ENCODE peak calls at places on chromosomes 5 and 9, in four cellular contexts. E is H1, D is HepG2, O is GM12878. R is an unnamed sample.

GRCh38 chr9:109861499-109861898 is 81.5 kb downstream of the PALM2AKAP2 start:
- DNase-seq in E (no peak), D (no peak), O (no peak), R (no peak)

GRCh38 chr5:103523319-103523718 is 39.3 kb downstream of the NUDT12 start:
- DNase-seq in E (no peak), D (peak; percentile 61), O (no peak), R (no peak)

GRCh38 chr5:144484124-144484897 is 313.6 kb downstream of the KCTD16 start:
- DNase-seq in E (no peak), D (no peak), O (no peak), R (no peak)

GRCh38 chr5:158236511-158237335 is 377.8 kb upstream of the CLINT1 start:
- DNase-seq in E (no peak), D (no peak), O (no peak), R (no peak)

GRCh38 chr5:65133473-65134110 is 348.1 kb downstream of the ADAMTS6 start:
- DNase-seq in E (no peak), D (no peak), O (no peak), R (no peak)

GRCh38 chr5:36692791-36693763 is 86.7 kb downstream of the SLC1A3 start:
- DNase-seq in E (peak; percentile 58), D (peak; percentile 36), O (no peak), R (peak; percentile 77)

GRCh38 chr5:71697967-71698366 is 21.1 kb upstream of the CARTPT start:
- DNase-seq in E (peak; percentile 71), D (peak; percentile 7), O (no peak), R (peak; percentile 68)

GRCh38 chr5:170338933-170339779 is 41.6 kb upstream of the LCP2 start:
- DNase-seq in E (no peak), D (no peak), O (no peak), R (peak; percentile 46)

GRCh38 chr9:14992516-14992915 is 82.3 kb upstream of the FREM1 start:
- DNase-seq in E (no peak), D (no peak), O (no peak), R (peak; percentile 20)

GRCh38 chr5:76482961-76483360 is 79.9 kb downstream of the IQGAP2 start:
- DNase-seq in E (no peak), D (no peak), O (no peak), R (no peak)

GRCh38 chr5:57069115-57069835 is 104.6 kb upstream of the GPBP1 start:
- DNase-seq in E (no peak), D (no peak), O (no peak), R (no peak)

GRCh38 chr5:27315541-27316282 is 277.3 kb upstream of the CDH9 start:
- DNase-seq in E (peak; percentile 10), D (no peak), O (no peak), R (no peak)

GRCh38 chr5:168843998-168844374 is 264.8 kb upstream of the PANK3 start:
- DNase-seq in E (no peak), D (no peak), O (no peak), R (no peak)

GRCh38 chr5:159290741-159291140 is 27.7 kb downstream of the UBLCP1 start:
- DNase-seq in E (no peak), D (no peak), O (no peak), R (no peak)

GRCh38 chr9:115262477-115262876 is 144.5 kb upstream of the TNC start:
- DNase-seq in E (no peak), D (peak; percentile 3), O (no peak), R (no peak)

GRCh38 chr9:115262952-115263351 is 145.0 kb upstream of the TNC start:
- DNase-seq in E (no peak), D (no peak), O (no peak), R (no peak)

GRCh38 chr9:115263731-115264130 is 145.8 kb upstream of the TNC start:
- DNase-seq in E (no peak), D (no peak), O (no peak), R (no peak)

GRCh38 chr9:115264333-115264732 is 146.4 kb upstream of the TNC start:
- DNase-seq in E (no peak), D (no peak), O (no peak), R (no peak)

GRCh38 chr9:115267788-115268187 is 149.8 kb upstream of the TNC start:
- DNase-seq in E (no peak), D (no peak), O (no peak), R (no peak)
- TF ChIP-seq CEBPB in E (no peak), D (no peak), O (no peak), R (no peak)

GRCh38 chr9:81112638-81113037 is 576.7 kb downstream of the TLE1 start:
- DNase-seq in E (no peak), D (no peak), O (no peak), R (no peak)

GRCh38 chr9:81116340-81117207 is 572.8 kb downstream of the TLE1 start:
- DNase-seq in E (no peak), D (no peak), O (no peak), R (no peak)

GRCh38 chr9:81113408-81114124 is 575.8 kb downstream of the TLE1 start:
- DNase-seq in E (no peak), D (no peak), O (no peak), R (no peak)

GRCh38 chr9:81122749-81123148 is 566.6 kb downstream of the TLE1 start:
- DNase-seq in E (no peak), D (no peak), O (no peak), R (no peak)

DNA sequence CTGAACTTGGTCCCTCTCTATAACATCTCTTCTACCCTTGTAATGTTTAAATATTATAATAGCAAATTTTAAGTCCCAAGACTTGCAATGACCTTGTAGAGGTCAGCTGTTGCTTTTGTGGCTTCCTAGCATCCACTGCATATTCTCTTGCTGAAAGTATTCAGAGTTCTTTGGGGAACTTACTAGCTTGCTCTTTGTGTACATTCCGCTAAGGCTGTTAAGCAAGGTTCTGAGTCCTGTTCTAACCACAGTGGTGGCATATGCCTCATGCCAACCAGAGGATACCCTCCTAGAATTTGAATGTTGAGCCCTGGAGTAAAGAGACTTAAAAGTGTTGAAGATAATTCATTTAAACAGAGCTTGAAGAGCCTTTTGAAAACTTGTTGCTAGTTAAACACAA is 570.9 kb downstream of the TLE1 start:
- DNase-seq in E (no peak), D (no peak), O (no peak), R (no peak)
- TF ChIP-seq USF2 in E (no peak), D (no peak), O (no peak), R (no peak)

GRCh38 chr9:93475108-93475507 is 21.7 kb upstream of the FAM120AOS start:
- DNase-seq in E (no peak), D (no peak), O (no peak), R (no peak)
- H3K79me2 ChIP-seq in E (peaks cover 47% of the 10 kb centered on the region), D (peaks cover 46% of the 10 kb centered on the region), O (peaks cover 27% of the 10 kb centered on the region), R (peaks cover 80% of the 10 kb centered on the region)

GRCh38 chr9:132878695-132879064 is at the start of gene SPACA9:
- DNase-seq in E (no peak), D (no peak), O (no peak), R (peak; percentile 55)

GRCh38 chr9:132875159-132875558 is 2.9 kb downstream of the AK8 start:
- DNase-seq in E (no peak), D (no peak), O (no peak), R (no peak)

GRCh38 chr9:132877447-132877817 is 652 bp downstream of the AK8 start:
- DNase-seq in E (no peak), D (no peak), O (no peak), R (no peak)

GRCh38 chr9:132877818-132878694 is at the start of gene AK8:
- DNase-seq in E (no peak), D (peak; percentile 23), O (no peak), R (peak; percentile 94)

DNA sequence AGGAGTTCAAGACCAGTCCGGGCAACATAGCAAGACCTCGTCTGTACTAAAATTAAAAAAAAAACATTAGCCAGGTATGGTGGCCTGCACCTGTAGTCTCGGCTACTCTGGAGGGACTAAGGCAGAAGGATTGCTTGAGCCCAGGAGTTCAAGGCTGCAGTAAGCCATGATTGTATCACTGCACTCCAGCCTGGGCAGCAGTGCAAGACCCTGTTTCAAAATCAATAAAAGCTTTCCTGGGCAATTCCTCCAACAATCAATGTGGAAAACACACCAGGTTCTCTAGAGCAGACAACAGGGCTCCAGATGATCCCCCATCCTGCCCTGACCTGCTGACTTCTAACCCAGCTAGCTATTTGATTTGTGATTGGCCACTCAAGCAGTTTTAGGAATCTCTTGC is 1.2 kb downstream of the AK8 start:
- DNase-seq in E (no peak), D (no peak), O (no peak), R (no peak)
- TF ChIP-seq CEBPB in E (no peak), D (no peak), O (no peak), R (no peak)

GRCh38 chr9:111393971-111394370 is 63.9 kb upstream of the OR2K2 start:
- DNase-seq in E (no peak), D (no peak), O (no peak), R (no peak)

GRCh38 chr9:111386386-111386785 is 56.4 kb upstream of the OR2K2 start:
- DNase-seq in E (no peak), D (no peak), O (no peak), R (no peak)

DNA sequence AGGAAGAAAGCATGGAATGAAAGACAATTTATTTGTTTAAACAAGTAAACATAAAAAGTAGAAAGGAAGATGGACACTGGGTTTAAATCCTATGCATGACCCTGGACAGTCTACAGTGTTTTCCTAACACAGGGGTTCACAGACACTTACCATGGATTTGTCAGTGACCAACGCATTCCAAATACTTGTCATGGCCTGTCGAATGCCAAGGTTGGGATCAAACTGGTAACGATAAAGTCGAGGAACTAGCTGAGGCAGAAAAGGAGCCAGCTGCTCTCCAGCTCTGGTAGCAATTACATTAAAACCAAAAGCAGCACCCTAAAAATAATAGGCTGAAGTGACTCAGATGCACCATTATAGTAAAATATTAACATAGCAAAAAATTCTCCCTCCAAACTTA is 59.4 kb upstream of the OR2K2 start:
- DNase-seq in E (no peak), D (no peak), O (no peak), R (no peak)
- TF ChIP-seq USF2 in E (no peak), D (no peak), O (no peak), R (no peak)

GRCh38 chr5:1105350-1106265 is 6.3 kb downstream of the SLC12A7 start:
- DNase-seq in E (no peak), D (peak; percentile 93), O (no peak), R (peak; percentile 79)
- H3K79me2 ChIP-seq in E (peaks cover 97% of the 10 kb centered on the region), D (peaks cover 72% of the 10 kb centered on the region), O (no peaks in the 10 kb centered on the region), R (no peaks in the 10 kb centered on the region)

R was measured in K562.